ENCODE peak calls at places on chromosomes 6 and 20, in five cellular contexts. One of them, this sample, is unnamed.

GRCh38 chr6:161373905-161374451 is 100.1 kb upstream of the AGPAT4 start:
- DNase-seq in IMR-90: peak; percentile 50
- DNase-seq in PC-3: peak; percentile 85
- DNase-seq in fibroblast of lung: peak; percentile 36
- DNase-seq in K562: peak; percentile 83
- DNase-seq in this sample: peak; percentile 86

GRCh38 chr6:48611332-48611731 is 500.3 kb upstream of the PTCHD4 start:
- DNase-seq in IMR-90: peak; percentile 46
- DNase-seq in PC-3: peak; percentile 92
- DNase-seq in fibroblast of lung: peak; percentile 79
- DNase-seq in K562: no peak
- DNase-seq in this sample: peak; percentile 76

GRCh38 chr6:103854059-103854458 is 1005.7 kb downstream of the HACE1 start:
- DNase-seq in IMR-90: no peak
- DNase-seq in PC-3: no peak
- DNase-seq in fibroblast of lung: no peak
- DNase-seq in K562: no peak
- DNase-seq in this sample: no peak

GRCh38 chr6:44048277-44048676 is 79.0 kb downstream of the MRPL14 start:
- DNase-seq in IMR-90: no peak
- DNase-seq in PC-3: no peak
- DNase-seq in fibroblast of lung: no peak
- DNase-seq in K562: no peak
- DNase-seq in this sample: no peak

GRCh38 chr6:80223743-80224212 is 117.3 kb downstream of the BCKDHB start:
- DNase-seq in IMR-90: no peak
- DNase-seq in PC-3: no peak
- DNase-seq in fibroblast of lung: peak; percentile 92
- DNase-seq in K562: no peak
- DNase-seq in this sample: peak; percentile 77

GRCh38 chr6:13383280-13384163 is 55.2 kb upstream of the TBC1D7 start:
- DNase-seq in IMR-90: peak; percentile 54
- DNase-seq in PC-3: peak; percentile 23
- DNase-seq in fibroblast of lung: peak; percentile 48
- DNase-seq in K562: no peak
- DNase-seq in this sample: peak; percentile 51

GRCh38 chr20:22861990-22862389 is 173.1 kb upstream of the SSTR4 start:
- DNase-seq in IMR-90: no peak
- DNase-seq in PC-3: peak; percentile 69
- DNase-seq in fibroblast of lung: no peak
- DNase-seq in K562: no peak
- DNase-seq in this sample: no peak

GRCh38 chr20:24815196-24815815 is 133.8 kb upstream of the CST7 start:
- DNase-seq in IMR-90: no peak
- DNase-seq in PC-3: no peak
- DNase-seq in fibroblast of lung: no peak
- DNase-seq in K562: no peak
- DNase-seq in this sample: no peak

GRCh38 chr20:6886065-6886729 is 118.7 kb downstream of the BMP2 start:
- DNase-seq in IMR-90: no peak
- DNase-seq in PC-3: no peak
- DNase-seq in fibroblast of lung: no peak
- DNase-seq in K562: no peak
- DNase-seq in this sample: no peak

GRCh38 chr6:28603920-28604319 is 78.2 kb downstream of the GPX5 start:
- DNase-seq in IMR-90: no peak
- DNase-seq in PC-3: no peak
- DNase-seq in fibroblast of lung: no peak
- DNase-seq in K562: no peak
- DNase-seq in this sample: no peak

GRCh38 chr6:28607990-28608389 is 82.3 kb downstream of the GPX5 start:
- DNase-seq in IMR-90: no peak
- DNase-seq in PC-3: no peak
- DNase-seq in fibroblast of lung: no peak
- DNase-seq in K562: peak; percentile 36
- DNase-seq in this sample: no peak

GRCh38 chr6:28609672-28610071 is 84.0 kb downstream of the GPX5 start:
- DNase-seq in IMR-90: no peak
- DNase-seq in PC-3: no peak
- DNase-seq in fibroblast of lung: no peak
- DNase-seq in K562: no peak
- DNase-seq in this sample: no peak

DNA sequence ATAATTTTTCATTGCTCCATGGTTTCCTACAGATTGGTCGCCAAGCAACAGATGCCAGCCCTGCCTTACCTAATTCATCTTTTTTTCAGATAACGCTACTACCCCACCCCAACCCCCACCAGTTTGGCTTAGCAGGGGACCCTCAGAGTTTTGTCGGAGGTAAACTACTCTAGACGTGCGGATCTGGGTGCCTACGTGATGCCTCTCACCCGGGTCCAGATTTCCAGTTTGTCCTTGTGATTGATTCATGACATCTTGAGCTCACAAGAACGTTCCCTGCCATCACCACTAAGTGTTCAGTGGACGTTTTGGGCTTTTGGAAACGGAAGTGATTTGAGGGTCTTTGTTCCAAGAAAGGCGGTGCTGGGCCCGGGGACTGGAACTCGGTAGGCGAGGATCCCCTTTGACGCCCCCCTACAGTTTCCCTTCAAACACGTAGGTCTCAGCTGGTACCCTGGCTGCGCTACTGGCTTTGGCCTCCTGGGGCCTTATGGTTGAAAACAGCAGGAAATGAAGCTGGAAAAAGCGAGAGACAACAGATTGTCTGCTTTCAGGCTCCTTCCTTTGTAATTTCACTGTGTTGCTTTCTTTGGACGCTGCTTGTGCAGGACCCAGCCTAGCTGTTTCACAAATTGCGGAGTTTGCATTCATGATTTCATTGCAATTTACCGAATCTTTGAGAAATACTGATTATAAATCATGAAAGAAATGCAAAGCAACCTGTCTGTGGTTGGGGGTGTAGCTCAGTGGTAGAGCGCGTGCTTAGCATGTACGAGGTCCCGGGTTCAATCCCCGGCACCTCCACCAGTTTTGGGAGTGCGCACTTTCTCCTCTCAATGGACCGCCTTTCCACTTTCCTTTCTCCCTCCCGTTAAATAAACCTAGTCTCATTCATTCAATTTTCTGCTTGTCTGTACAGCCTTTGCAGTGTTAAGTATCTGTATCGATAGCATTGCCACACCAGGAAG is 81.0 kb downstream of the GPX5 start:
- DNase-seq in IMR-90: peak; percentile 72
- DNase-seq in PC-3: peak; percentile 59
- DNase-seq in fibroblast of lung: peak; percentile 80
- DNase-seq in K562: peak; percentile 44
- DNase-seq in this sample: peak; percentile 81
- H3K9ac ChIP-seq in IMR-90: no peak overlapping the region
- H3K9ac ChIP-seq in PC-3: no peak overlapping the region
- H3K9ac ChIP-seq in fibroblast of lung: no peak overlapping the region
- H3K9ac ChIP-seq in K562: no peak overlapping the region
- H3K9ac ChIP-seq in this sample: peak overlapping the region; percentile 53

DNA sequence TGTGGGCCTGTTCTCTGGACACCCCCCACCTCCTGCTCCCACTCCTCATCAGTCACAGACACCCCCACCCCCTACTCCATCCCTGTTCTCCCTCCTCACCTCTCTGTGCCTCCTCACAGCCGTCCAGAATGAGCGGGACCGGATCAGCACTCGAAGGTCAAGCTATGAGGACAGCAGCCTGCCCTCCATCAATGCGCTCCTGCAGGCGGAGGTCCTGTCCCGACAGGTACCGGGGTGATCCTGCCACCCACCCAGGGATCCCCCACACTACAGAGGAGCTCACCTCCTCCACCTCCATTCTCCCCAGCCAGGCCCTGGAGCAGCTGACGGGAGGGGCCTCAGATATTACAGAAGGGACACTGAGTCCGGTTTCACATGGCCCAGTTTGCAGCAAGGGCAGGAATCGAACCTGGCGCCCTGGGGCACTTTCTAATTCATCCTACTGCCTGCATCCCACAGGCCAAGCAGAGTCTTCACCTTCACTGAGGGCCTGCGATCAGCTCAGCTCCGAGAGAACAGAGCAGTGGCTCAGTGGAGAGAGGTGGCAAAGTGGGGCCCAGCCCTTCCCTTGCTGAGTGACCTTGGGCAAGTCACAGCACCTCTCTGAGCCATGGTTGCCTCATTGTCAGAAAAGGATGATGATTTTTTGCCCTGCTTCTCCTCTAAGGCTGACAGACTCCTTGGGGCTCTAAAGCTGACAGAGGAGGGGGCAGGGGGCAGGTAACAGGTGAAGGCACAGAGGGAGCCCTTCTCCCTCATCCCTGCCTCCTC is 58.3 kb downstream of the HNF4A start:
- DNase-seq in IMR-90: no peak
- DNase-seq in PC-3: no peak
- DNase-seq in fibroblast of lung: no peak
- DNase-seq in K562: no peak
- DNase-seq in this sample: no peak
- H3K4me3 ChIP-seq in IMR-90: no peak overlapping the region
- H3K4me3 ChIP-seq in PC-3: no peak overlapping the region
- H3K4me3 ChIP-seq in fibroblast of lung: no peak overlapping the region
- H3K4me3 ChIP-seq in K562: no peak overlapping the region
- H3K4me3 ChIP-seq in this sample: no peak overlapping the region

GRCh38 chr20:63733579-63734081 is 2.8 kb upstream of the LIME1 start:
- DNase-seq in IMR-90: no peak
- DNase-seq in PC-3: no peak
- DNase-seq in fibroblast of lung: no peak
- DNase-seq in K562: no peak
- DNase-seq in this sample: no peak

GRCh38 chr20:63734111-63734945 is 2.1 kb upstream of the LIME1 start:
- DNase-seq in IMR-90: no peak
- DNase-seq in PC-3: no peak
- DNase-seq in fibroblast of lung: no peak
- DNase-seq in K562: peak; percentile 3
- DNase-seq in this sample: no peak

GRCh38 chr20:63731410-63731809 is 5.1 kb upstream of the LIME1 start:
- DNase-seq in IMR-90: no peak
- DNase-seq in PC-3: no peak
- DNase-seq in fibroblast of lung: no peak
- DNase-seq in K562: no peak
- DNase-seq in this sample: no peak

GRCh38 chr20:63733117-63733516 is 3.3 kb upstream of the LIME1 start:
- DNase-seq in IMR-90: no peak
- DNase-seq in PC-3: no peak
- DNase-seq in fibroblast of lung: no peak
- DNase-seq in K562: no peak
- DNase-seq in this sample: no peak

DNA sequence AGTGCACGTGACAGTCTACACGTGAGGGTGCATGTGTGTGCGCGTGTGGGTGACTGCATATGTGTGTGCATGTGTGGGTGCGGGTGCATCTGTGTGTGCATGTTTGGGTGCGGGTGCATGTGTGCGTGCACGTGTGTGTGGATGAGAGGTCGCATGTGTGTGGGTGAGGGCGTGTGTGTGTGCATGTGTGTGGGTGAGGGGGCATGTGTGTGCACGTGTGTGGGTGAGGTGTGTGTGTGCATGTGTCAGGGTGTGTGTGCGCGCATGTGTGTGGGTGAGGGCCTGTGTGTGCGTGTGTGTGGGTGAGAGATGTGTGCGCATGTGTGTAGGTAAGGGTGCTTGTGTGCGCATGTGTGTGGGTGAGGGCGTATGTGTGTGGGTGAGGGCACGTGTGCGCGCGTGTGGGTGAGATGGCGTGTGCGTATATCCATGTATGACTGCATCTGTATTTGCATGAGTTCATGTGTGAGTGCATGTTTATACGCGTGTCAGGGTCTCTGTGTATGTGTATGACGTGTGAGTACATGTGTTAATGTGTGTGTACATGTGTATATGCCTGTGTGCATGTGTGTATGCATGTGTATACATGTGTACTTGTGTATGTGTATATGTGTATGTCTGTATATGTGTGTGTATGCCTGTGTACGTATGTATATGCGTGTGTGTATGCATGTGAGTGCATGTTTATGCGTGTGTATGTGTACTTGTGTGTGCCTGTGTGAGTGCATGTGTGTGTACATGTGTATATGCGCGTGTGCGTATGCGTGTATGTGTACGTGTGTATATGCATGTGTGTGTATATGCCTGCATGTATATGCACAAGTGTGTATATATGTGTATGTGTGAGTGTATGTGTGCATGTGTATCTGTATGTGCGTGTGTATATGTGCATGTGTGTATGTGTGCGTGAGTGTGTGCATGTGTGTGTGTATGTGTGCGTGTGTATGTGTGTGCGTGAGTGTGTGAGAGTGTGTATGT is 4.1 kb upstream of the LIME1 start:
- DNase-seq in IMR-90: no peak
- DNase-seq in PC-3: no peak
- DNase-seq in fibroblast of lung: no peak
- DNase-seq in K562: no peak
- DNase-seq in this sample: no peak
- H3K9ac ChIP-seq in IMR-90: no peak overlapping the region
- H3K9ac ChIP-seq in PC-3: no peak overlapping the region
- H3K9ac ChIP-seq in fibroblast of lung: no peak overlapping the region
- H3K9ac ChIP-seq in K562: no peak overlapping the region
- H3K9ac ChIP-seq in this sample: no peak overlapping the region

GRCh38 chr20:38473353-38473795 is 731 bp downstream of the RALGAPB start:
- DNase-seq in IMR-90: no peak
- DNase-seq in PC-3: peak; percentile 40
- DNase-seq in fibroblast of lung: peak; percentile 40
- DNase-seq in K562: no peak
- DNase-seq in this sample: peak; percentile 61
- H3K4me3 ChIP-seq in IMR-90: peak overlapping the region; percentile 67
- H3K4me3 ChIP-seq in PC-3: peak overlapping the region; percentile 88
- H3K4me3 ChIP-seq in fibroblast of lung: peak overlapping the region; percentile 70
- H3K4me3 ChIP-seq in K562: peak overlapping the region; percentile 96
- H3K4me3 ChIP-seq in this sample: peak overlapping the region; percentile 85

This sample was measured in adipocyte.